ENCODE peak calls at places on chromosomes 3 and 15, in five cellular contexts. V, I, W, O and S are unnamed samples.

GRCh38 chr3:127457094-127457475 is 133.4 kb downstream of the TPRA1 start:
- DNase-seq in V (no peak), I (peak), W (no peak), O (no peak), S (no peak)

GRCh38 chr15:71678191-71678590 is 132.2 kb upstream of the NR2E3 start:
- DNase-seq in V (no peak), I (no peak), W (no peak), O (no peak), S (no peak)

GRCh38 chr3:186589856-186590579 is 19.5 kb downstream of the DNAJB11 start:
- DNase-seq in V (no peak), I (peak), W (no peak), O (no peak), S (no peak)

GRCh38 chr3:97658670-97659285 is 105.8 kb upstream of the ARL6 start:
- DNase-seq in V (no peak), I (no peak), W (peak), O (no peak), S (peak)

GRCh38 chr15:67281714-67282113 is 27.1 kb downstream of the IQCH start:
- DNase-seq in V (no peak), I (no peak), W (no peak), O (no peak), S (no peak)

GRCh38 chr3:58250093-58250707 is 12.6 kb downstream of the ABHD6 start:
- DNase-seq in V (no peak), I (no peak), W (no peak), O (no peak), S (no peak)

GRCh38 chr15:98700501-98700900 is 52.2 kb downstream of the IGF1R start:
- DNase-seq in V (no peak), I (no peak), W (no peak), O (no peak), S (no peak)

GRCh38 chr15:51132384-51133139 is 37.9 kb upstream of the TNFAIP8L3 start:
- DNase-seq in V (peak), I (peak), W (peak), O (peak), S (peak)

GRCh38 chr3:14019459-14019858 is 105.2 kb downstream of the CHCHD4 start:
- DNase-seq in V (no peak), I (no peak), W (no peak), O (no peak), S (no peak)

GRCh38 chr3:84755860-84756259 is 202.9 kb upstream of the CADM2 start:
- DNase-seq in V (no peak), I (no peak), W (no peak), O (no peak), S (no peak)

GRCh38 chr15:41207687-41208448 is 22.7 kb downstream of the EXD1 start:
- DNase-seq in V (no peak), I (peak), W (no peak), O (no peak), S (no peak)

GRCh38 chr3:108223928-108224327 is 1.7 kb upstream of the IFT57 start:
- DNase-seq in V (no peak), I (peak), W (no peak), O (no peak), S (no peak)

GRCh38 chr3:71815676-71816075 is 30.7 kb upstream of the PROK2 start:
- DNase-seq in V (no peak), I (no peak), W (no peak), O (no peak), S (no peak)

GRCh38 chr3:141243295-141243707 is 11.7 kb downstream of the PXYLP1 start:
- DNase-seq in V (no peak), I (no peak), W (no peak), O (peak), S (no peak)

GRCh38 chr15:66603301-66604179 is 37.7 kb upstream of the LCTL start:
- DNase-seq in V (no peak), I (peak), W (peak), O (no peak), S (peak)

GRCh38 chr3:9067352-9067975 is 104.2 kb upstream of the RAD18 start:
- DNase-seq in V (peak), I (peak), W (peak), O (no peak), S (peak)

GRCh38 chr3:10703875-10704274 is 112.2 kb upstream of the SLC6A11 start:
- DNase-seq in V (no peak), I (peak), W (no peak), O (no peak), S (peak)

GRCh38 chr3:80000022-80000421 is 232.2 kb upstream of the ROBO1 start:
- DNase-seq in V (no peak), I (no peak), W (no peak), O (no peak), S (no peak)

GRCh38 chr15:50676799-50677483 is 9.7 kb downstream of the TRPM7 start:
- DNase-seq in V (no peak), I (peak), W (no peak), O (no peak), S (no peak)

GRCh38 chr15:47184003-47184404 is 533.3 kb upstream of the SEMA6D start:
- DNase-seq in V (no peak), I (peak), W (peak), O (no peak), S (no peak)

GRCh38 chr15:61489571-61489970 is 260.5 kb upstream of the RORA start:
- DNase-seq in V (no peak), I (no peak), W (no peak), O (no peak), S (no peak)

GRCh38 chr3:194147679-194148078 is 11.7 kb downstream of the HES1 start:
- DNase-seq in V (no peak), I (no peak), W (no peak), O (no peak), S (no peak)

GRCh38 chr3:49006591-49007067 is 562 bp upstream of the WDR6 start:
- DNase-seq in V (no peak), I (no peak), W (no peak), O (no peak), S (no peak)

GRCh38 chr3:52055537-52056351 is 627 bp downstream of the DUSP7 start:
- DNase-seq in V (no peak), I (peak), W (peak), O (no peak), S (no peak)

GRCh38 chr3:159418571-159419526 is 569.8 kb upstream of the IL12A start:
- DNase-seq in V (no peak), I (peak), W (no peak), O (no peak), S (no peak)

GRCh38 chr3:180563411-180563810 is 38.6 kb upstream of the TTC14 start:
- DNase-seq in V (no peak), I (no peak), W (no peak), O (no peak), S (no peak)

GRCh38 chr3:123618768-123619484 is 34.1 kb upstream of the HACD2 start:
- DNase-seq in V (peak), I (peak), W (no peak), O (no peak), S (peak)

DNA sequence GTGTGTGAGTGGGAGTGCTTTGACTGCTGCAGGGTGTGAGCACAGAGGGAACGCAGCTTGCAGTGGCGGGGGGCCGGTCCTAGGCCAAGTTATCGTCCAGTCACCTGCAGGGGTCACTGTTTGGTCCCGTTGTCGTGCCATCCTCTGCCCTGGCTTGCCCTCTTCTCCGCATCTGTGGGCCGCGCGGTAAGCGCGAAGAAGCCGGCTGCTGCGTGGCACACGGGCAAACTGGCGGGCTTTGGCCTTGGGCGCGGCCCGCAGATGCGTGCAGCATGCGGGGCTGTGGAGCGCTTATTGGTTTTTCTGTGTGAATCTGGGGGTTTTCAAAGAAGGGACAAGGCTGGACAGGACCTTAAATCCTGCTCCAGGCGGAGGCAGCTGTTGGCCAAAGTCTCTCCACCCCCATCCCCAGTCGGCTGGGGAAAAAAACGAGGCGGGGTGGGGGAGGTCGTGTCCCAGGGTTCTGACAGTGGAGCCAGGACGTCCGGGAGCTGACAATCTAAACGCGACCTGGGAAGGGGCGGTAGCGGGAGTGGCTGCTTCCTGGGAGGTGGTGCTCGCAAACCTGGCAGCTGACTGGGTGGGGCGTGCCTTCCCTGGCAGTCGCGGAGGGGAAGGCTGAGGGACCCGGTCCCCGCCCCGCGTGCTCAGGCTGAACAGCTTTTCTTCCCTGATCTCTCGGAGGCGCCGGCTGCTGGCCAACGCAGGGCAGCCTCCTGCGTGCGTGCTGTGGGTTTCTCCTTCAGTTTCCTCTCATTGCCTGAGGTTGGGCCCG is 39.7 kb upstream of the VEPH1 start:
- DNase-seq in V (peak), I (peak), W (peak), O (peak), S (no peak)
- TF ChIP-seq CTCF in V (no peak), I (peak), W (no peak), O (no peak), S (peak)

GRCh38 chr15:92273286-92273685 is 120.4 kb upstream of the ST8SIA2 start:
- DNase-seq in V (no peak), I (no peak), W (no peak), O (no peak), S (no peak)

GRCh38 chr15:92272106-92272505 is 121.6 kb upstream of the ST8SIA2 start:
- DNase-seq in V (no peak), I (no peak), W (no peak), O (no peak), S (no peak)

GRCh38 chr15:92273732-92274131 is 119.9 kb upstream of the ST8SIA2 start:
- DNase-seq in V (no peak), I (no peak), W (no peak), O (no peak), S (no peak)

DNA sequence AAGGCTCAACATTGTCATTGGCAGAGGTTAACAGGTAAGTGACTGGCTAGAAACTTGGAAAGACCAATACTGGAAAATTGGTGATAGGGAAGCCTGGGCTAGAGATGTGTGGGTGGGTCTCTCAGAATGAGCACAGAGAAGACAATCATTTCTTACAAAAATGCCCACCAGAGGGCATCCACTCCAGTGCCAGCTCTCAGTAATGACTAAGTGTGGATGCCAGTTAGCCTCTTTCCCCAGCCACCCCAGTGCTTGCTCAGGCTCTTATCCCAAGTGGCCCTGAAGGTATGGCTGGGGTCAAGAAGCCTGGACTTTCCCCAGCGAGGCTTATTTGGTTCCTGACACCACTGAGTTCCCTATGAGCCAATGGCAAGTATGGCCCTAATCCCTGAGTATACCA is 115.9 kb upstream of the ST8SIA2 start:
- DNase-seq in V (no peak), I (no peak), W (peak), O (no peak), S (peak)
- TF ChIP-seq CTCF in V (no peak), I (no peak), W (peak), O (peak), S (peak)

DNA sequence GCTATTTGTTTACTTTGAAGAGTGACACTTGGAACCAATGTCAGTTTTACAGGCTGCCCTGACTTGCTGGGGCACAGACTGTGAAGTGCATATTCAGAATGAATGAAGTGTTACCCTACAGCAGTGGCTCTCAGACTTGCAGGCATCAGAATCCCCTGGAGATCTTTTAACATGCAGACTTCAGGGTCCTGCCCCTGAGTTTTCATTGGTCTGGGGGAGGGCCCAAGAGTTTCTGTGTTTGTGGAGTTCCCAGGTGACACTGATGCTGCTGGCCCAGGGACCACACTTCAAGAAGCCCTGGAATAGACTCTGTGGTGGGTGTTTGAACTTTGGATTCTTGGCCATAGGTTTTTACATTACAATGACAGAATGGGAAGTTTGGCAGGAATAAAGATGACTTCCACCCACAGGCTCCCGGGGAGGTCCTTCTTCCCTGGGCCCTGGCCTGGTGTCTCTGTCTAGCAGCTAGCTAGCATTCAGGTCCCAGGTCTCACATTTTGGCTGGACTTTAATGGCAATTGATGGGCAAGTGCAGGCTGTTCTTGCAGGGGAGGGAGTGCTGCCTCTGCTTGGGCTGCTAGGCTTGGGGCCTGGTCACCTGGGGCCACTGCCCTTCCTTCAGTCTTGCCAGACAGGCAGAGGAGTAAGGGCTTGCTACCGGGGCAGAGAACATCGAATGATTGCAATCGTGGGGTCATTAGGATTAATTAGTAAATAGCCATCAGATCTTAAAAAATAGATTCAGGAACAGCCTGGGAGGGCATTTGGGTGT is 149.0 kb downstream of the APBA2 start:
- DNase-seq in V (no peak), I (no peak), W (no peak), O (peak), S (no peak)
- TF ChIP-seq CTCF in V (no peak), I (no peak), W (no peak), O (no peak), S (no peak)

DNA sequence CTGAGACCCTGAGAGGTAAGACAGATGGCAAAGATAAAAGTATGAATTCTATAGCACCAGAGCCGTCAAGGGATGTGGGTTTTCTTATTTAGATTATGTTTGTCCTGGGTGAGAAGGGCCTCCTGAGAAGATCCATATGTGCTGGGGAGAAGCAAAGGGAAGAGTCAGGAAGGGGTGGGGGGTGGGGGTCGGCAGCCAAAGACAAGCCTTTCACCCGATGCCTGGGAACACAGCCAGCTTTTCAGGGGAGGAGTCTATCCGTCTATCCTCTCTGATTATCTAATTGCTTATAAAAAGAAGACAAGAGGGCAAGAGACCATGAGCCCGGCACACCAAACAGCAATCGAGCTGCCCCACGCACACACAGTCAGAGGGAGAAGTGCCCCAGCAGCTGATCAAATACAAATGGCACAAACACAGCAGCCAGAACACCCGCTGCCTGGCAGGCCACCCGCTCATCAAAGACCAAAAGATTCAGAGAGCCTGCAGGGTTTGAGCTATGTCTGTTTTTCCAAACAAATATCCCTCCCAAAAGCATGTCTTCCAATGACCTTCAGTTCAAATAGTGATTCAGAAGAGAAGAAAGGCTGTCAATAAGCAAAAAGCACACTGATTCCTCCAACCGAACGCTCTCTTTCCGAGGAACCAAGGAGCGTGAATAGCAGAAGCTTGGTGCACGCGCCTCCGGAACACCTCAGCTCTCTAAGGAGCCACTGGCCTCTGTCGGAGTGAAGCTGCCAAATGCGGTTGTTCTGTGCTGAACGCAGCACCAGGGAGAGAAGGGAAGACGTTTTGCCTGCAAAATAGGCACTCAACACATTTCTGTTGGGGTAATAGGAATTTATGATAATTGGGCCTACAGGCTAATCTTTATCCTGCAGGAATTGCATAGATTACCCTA is 419.2 kb downstream of the OCA2 start:
- DNase-seq in V (no peak), I (no peak), W (no peak), O (no peak), S (no peak)
- TF ChIP-seq CTCF in V (no peak), I (no peak), W (no peak), O (no peak), S (no peak)